ENCODE peak calls at places on chromosome 4, in four cellular contexts. K, H, C and Z are unnamed samples.

GRCh38 chr4:147733614-147734344 is 1.9 kb downstream of the ARHGAP10 start:
- DNase-seq in K (no peak), H (no peak), C (no peak), Z (peak; percentile 77)

GRCh38 chr4:152619556-152619955 is 60.2 kb downstream of the TMEM154 start:
- DNase-seq in K (no peak), H (no peak), C (no peak), Z (no peak)

GRCh38 chr4:95761441-95761840 is 78.5 kb upstream of the PDHA2 start:
- DNase-seq in K (no peak), H (no peak), C (no peak), Z (no peak)

GRCh38 chr4:78737020-78737419 is 39.1 kb upstream of the BMP2K start:
- DNase-seq in K (no peak), H (no peak), C (no peak), Z (no peak)

GRCh38 chr4:165351359-165352130 is 24.1 kb downstream of the MSMO1 start:
- DNase-seq in K (no peak), H (peak; percentile 43), C (no peak), Z (no peak)

GRCh38 chr4:7238300-7238960 is 46.1 kb downstream of the SORCS2 start:
- DNase-seq in K (no peak), H (no peak), C (no peak), Z (no peak)

GRCh38 chr4:123361195-123361861 is 35.3 kb upstream of the SPRY1 start:
- DNase-seq in K (no peak), H (no peak), C (no peak), Z (peak; percentile 71)

GRCh38 chr4:183364025-183364424 is 41.8 kb upstream of the CLDN24 start:
- DNase-seq in K (no peak), H (peak; percentile 56), C (no peak), Z (no peak)

GRCh38 chr4:24476209-24476781 is 108.1 kb downstream of the DHX15 start:
- DNase-seq in K (no peak), H (no peak), C (no peak), Z (peak; percentile 58)

GRCh38 chr4:109803924-109804571 is 2.2 kb upstream of the CFI start:
- DNase-seq in K (peak; percentile 24), H (peak; percentile 50), C (peak; percentile 45), Z (peak; percentile 65)

GRCh38 chr4:80713409-80713808 is 317.1 kb upstream of the BMP3 start:
- DNase-seq in K (no peak), H (no peak), C (no peak), Z (no peak)

GRCh38 chr4:88522702-88523324 is 763 bp downstream of the PYURF start:
- DNase-seq in K (peak; percentile 49), H (no peak), C (peak; percentile 3), Z (peak; percentile 75)

GRCh38 chr4:6988016-6988715 is 55.0 kb upstream of the TADA2B start:
- DNase-seq in K (no peak), H (no peak), C (no peak), Z (peak; percentile 41)

GRCh38 chr4:113971706-113972360 is 7.6 kb downstream of the ARSJ start:
- DNase-seq in K (no peak), H (no peak), C (no peak), Z (peak; percentile 75)

GRCh38 chr4:79015406-79015805 is 76.2 kb upstream of the PAQR3 start:
- DNase-seq in K (no peak), H (no peak), C (no peak), Z (no peak)

GRCh38 chr4:76996445-76996844 is 46.9 kb downstream of the SEPTIN11 start:
- DNase-seq in K (no peak), H (no peak), C (no peak), Z (no peak)

GRCh38 chr4:143344011-143344410 is 7.3 kb downstream of the GAB1 start:
- DNase-seq in K (no peak), H (no peak), C (no peak), Z (no peak)

GRCh38 chr4:40238700-40239548 is 42.1 kb downstream of the RHOH start:
- DNase-seq in K (peak; percentile 31), H (no peak), C (no peak), Z (no peak)

GRCh38 chr4:128006592-128006991 is 41.4 kb downstream of the ABHD18 start:
- DNase-seq in K (no peak), H (no peak), C (no peak), Z (peak; percentile 5)

GRCh38 chr4:94934201-94934600 is 176.4 kb downstream of the BMPR1B start:
- DNase-seq in K (no peak), H (no peak), C (no peak), Z (peak; percentile 65)

GRCh38 chr4:173334085-173334890 is at the start of gene HMGB2:
- DNase-seq in K (peak; percentile 100), H (peak; percentile 100), C (peak; percentile 100), Z (peak; percentile 100)
- H2AFZ ChIP-seq in K (peak within 1 kb of the TSS; percentile 91), H (no peak within 1 kb of the TSS), C (peak within 1 kb of the TSS; percentile 90), Z (peak within 1 kb of the TSS; percentile 98)

GRCh38 chr4:163193717-163194116 is 27.0 kb upstream of the NAF1 start:
- DNase-seq in K (peak; percentile 7), H (no peak), C (no peak), Z (no peak)

GRCh38 chr4:163194593-163194992 is 27.9 kb upstream of the NAF1 start:
- DNase-seq in K (no peak), H (no peak), C (no peak), Z (no peak)

GRCh38 chr4:163196904-163197505 is 30.3 kb upstream of the NAF1 start:
- DNase-seq in K (no peak), H (no peak), C (no peak), Z (no peak)

GRCh38 chr4:163195247-163195765 is 28.6 kb upstream of the NAF1 start:
- DNase-seq in K (no peak), H (no peak), C (no peak), Z (no peak)

GRCh38 chr4:163191999-163192398 is 25.3 kb upstream of the NAF1 start:
- DNase-seq in K (no peak), H (no peak), C (no peak), Z (peak; percentile 45)
- H3K9me3 ChIP-seq in K (peaks cover 42% of the 10 kb centered on the region), H (peaks cover 15% of the 10 kb centered on the region), C (no peaks in the 10 kb centered on the region), Z (no peaks in the 10 kb centered on the region)

GRCh38 chr4:678765-679481 is 4.6 kb downstream of the MYL5 start:
- DNase-seq in K (no peak), H (no peak), C (no peak), Z (no peak)

GRCh38 chr4:676871-677235 is 2.5 kb downstream of the MYL5 start:
- DNase-seq in K (no peak), H (no peak), C (no peak), Z (no peak)

GRCh38 chr4:678331-678734 is 4.0 kb downstream of the MYL5 start:
- DNase-seq in K (no peak), H (no peak), C (no peak), Z (no peak)

GRCh38 chr4:675980-676870 is 1.9 kb downstream of the MYL5 start:
- DNase-seq in K (no peak), H (peak; percentile 29), C (no peak), Z (no peak)

GRCh38 chr4:677431-678293 is 3.3 kb downstream of the MYL5 start:
- DNase-seq in K (no peak), H (peak; percentile 29), C (no peak), Z (peak; percentile 69)
- H3K27ac ChIP-seq in K (no peak overlapping the region), H (no peak overlapping the region), C (no peak overlapping the region), Z (no peak overlapping the region)

DNA sequence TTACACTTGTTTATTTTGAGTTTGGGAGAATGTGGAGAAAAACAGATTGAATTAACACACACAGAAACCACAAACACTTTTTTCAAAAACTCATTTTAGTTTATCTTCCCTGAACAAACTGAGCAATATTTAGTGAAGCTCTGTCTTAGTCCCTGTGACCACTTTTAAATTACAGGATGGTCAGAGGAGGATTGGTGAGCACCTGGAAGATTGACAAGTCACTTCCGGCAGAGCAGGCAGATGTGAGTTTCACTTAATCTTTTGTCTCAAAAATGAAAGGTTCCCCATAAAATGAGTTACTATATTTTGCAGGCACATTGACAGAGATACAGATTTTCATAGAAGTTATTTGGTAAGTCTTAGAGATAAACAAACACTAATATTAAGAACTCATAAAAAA is 970.1 kb downstream of the ADGRL3 start:
- DNase-seq in K (no peak), H (no peak), C (no peak), Z (no peak)
- H2AFZ ChIP-seq in K (no peak overlapping the region), H (no peak overlapping the region), C (no peak overlapping the region), Z (no peak overlapping the region)

DNA sequence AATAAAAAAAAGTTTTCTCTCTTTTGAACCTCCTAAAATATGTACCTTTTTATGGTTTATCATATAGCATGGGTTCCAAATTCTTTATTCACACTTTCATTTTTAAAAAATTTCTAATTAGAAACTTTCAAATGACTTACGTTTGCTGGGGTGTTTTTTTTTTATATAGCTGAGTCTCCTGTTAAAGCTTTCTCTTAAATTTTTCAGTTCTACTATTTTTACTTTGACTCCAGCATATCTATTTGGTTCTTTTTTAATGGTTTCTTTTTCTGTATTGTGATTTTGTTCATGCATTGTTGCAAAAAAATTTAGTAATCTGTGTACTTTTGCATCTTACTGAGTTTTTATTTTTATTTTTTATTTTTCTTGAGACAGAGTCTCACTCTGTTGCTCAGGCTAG is 22.3 kb downstream of the ZNF718 start:
- DNase-seq in K (no peak), H (no peak), C (no peak), Z (no peak)
- H3K9me3 ChIP-seq in K (peaks cover 74% of the 10 kb centered on the region), H (peaks cover 21% of the 10 kb centered on the region), C (peaks cover 34% of the 10 kb centered on the region), Z (peaks cover 21% of the 10 kb centered on the region)